ENCODE peak calls at places on chromosomes 12 and 14, in seven cellular contexts. E, H, B, V, K, D and I are unnamed samples.

GRCh38 chr14:54627718-54628345 is 60.9 kb downstream of the SAMD4A start:
- DNase-seq in E (peak), H (peak), B (no peak), V (no peak), K (peak), D (no peak), I (no peak)

GRCh38 chr14:49218436-49219092 is 367.6 kb downstream of the RPS29 start:
- DNase-seq in E (peak), H (no peak), B (no peak), V (no peak), K (no peak), D (no peak), I (no peak)

GRCh38 chr12:65083581-65083980 is 37.5 kb downstream of the WIF1 start:
- DNase-seq in E (no peak), H (no peak), B (no peak), V (no peak), K (no peak), D (no peak), I (no peak)

GRCh38 chr12:39074063-39074462 is 168.7 kb upstream of the CPNE8 start:
- DNase-seq in E (no peak), H (no peak), B (no peak), V (no peak), K (no peak), D (no peak), I (no peak)

GRCh38 chr14:70563869-70564268 is 29.1 kb upstream of the ADAM20 start:
- DNase-seq in E (no peak), H (no peak), B (no peak), V (no peak), K (no peak), D (no peak), I (no peak)

GRCh38 chr14:68460541-68460940 is 332.3 kb downstream of the ZFP36L1 start:
- DNase-seq in E (no peak), H (no peak), B (no peak), V (no peak), K (no peak), D (no peak), I (no peak)

GRCh38 chr12:52730793-52731192 is 27.5 kb upstream of the KRT77 start:
- DNase-seq in E (no peak), H (no peak), B (no peak), V (no peak), K (no peak), D (no peak), I (no peak)

GRCh38 chr12:80411787-80412186 is 32.2 kb upstream of the PTPRQ start:
- DNase-seq in E (no peak), H (no peak), B (no peak), V (no peak), K (no peak), D (no peak), I (no peak)

GRCh38 chr12:47753021-47754001 is 5.4 kb downstream of the RAPGEF3 start:
- DNase-seq in E (no peak), H (no peak), B (peak), V (no peak), K (no peak), D (peak), I (no peak)

GRCh38 chr14:63367742-63368364 is 49.1 kb upstream of the GPHB5 start:
- DNase-seq in E (no peak), H (no peak), B (no peak), V (no peak), K (no peak), D (no peak), I (no peak)

GRCh38 chr14:94665121-94665520 is 52.9 kb downstream of the SERPINA3 start:
- DNase-seq in E (peak), H (no peak), B (no peak), V (peak), K (no peak), D (no peak), I (peak)

GRCh38 chr14:21101802-21102413 is 1.0 kb downstream of the TMEM253 start:
- DNase-seq in E (no peak), H (no peak), B (no peak), V (no peak), K (no peak), D (no peak), I (no peak)

GRCh38 chr12:52045794-52046199 is 5.4 kb upstream of the NR4A1 start:
- DNase-seq in E (no peak), H (no peak), B (no peak), V (no peak), K (no peak), D (no peak), I (no peak)

GRCh38 chr14:30227436-30227835 is 299.8 kb upstream of the PRKD1 start:
- DNase-seq in E (no peak), H (no peak), B (no peak), V (no peak), K (no peak), D (no peak), I (peak)

GRCh38 chr14:74875941-74876913 is at the start of gene PROX2:
- DNase-seq in E (no peak), H (no peak), B (no peak), V (no peak), K (no peak), D (no peak), I (no peak)

GRCh38 chr12:4539167-4539870 is 629 bp downstream of the RAD51AP1 start:
- DNase-seq in E (no peak), H (no peak), B (no peak), V (no peak), K (no peak), D (peak), I (no peak)
- TF ChIP-seq CTCF in E (no peak), H (no peak), B (no peak), V (no peak), K (no peak), D (no peak), I (no peak)

DNA sequence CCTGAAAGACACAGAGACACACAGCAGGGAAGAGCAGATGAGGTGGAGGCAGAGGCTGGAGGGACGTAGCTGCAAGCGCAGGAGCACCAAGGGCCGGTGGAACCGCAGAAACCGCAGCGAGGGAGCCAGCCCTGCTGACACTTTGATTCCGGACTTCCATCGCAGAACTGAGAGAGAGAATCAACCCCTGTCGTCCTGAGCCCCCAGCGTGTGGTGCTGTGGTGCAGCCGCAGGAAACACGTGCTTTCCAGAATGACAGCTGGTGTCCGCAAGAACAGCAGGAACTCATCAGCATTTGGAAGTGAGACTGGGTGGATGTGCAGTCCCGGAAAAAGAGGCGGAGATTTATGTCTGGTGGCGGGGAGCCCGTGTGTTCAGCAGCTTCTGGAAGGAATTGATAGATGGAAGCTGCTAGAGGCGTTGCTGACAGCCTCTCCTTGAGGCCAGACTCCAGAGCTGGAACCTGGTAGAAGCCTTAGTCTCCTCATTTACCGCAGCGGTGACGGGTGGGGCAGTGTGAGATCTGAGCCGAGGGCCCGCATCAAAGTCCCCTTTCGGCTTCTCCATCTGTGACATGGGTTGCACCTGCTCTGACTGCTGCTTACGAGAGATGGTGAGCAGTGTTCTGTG is 21.9 kb upstream of the KLC1 start:
- DNase-seq in E (peak), H (peak), B (peak), V (no peak), K (peak), D (peak), I (peak)
- TF ChIP-seq CTCF in E (peak), H (no peak), B (no peak), V (no peak), K (no peak), D (peak), I (peak)

DNA sequence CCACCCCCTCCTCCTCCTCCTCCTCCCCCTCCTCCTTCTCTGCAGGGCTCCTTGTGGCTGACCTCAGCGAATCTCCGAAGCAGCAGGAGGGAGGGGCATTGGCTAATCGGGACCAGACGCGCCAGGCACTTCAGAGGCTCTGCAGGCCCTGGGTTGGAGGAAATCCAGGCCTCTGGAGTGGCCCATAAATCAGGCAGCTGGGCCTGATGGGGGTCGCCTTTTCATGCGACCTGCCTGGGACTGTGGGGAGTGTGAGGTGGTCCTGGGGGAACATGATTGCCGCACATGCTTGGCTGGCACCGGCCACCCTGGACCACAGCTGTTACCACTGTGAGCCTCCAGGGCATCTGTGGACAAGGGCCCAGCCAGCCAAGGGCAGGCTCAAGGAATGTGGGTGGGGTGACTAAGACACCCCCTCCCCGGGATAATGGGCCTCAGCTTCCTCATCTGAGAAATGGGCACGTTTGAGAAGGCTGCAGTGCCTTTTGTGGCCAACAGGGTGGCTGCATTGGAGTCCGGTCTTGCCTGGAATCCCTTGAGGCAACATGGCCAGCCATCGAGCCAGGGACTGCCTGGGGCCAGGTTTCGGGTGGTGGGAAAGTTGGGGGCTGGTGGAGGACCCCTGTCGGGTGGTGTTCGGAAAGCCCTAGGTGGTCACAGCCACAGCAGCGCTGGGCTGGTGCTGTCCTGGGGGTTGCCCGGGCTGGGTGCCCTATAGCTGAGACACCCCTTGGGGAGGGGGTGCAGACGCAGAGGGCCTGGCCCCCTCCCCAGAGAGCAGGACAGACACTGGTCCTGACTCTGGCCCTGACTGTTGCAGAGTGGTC is 12.0 kb downstream of the KIF26A start:
- DNase-seq in E (peak), H (no peak), B (no peak), V (no peak), K (no peak), D (no peak), I (no peak)
- TF ChIP-seq CTCF in E (peak), H (no peak), B (no peak), V (peak), K (peak), D (no peak), I (peak)

DNA sequence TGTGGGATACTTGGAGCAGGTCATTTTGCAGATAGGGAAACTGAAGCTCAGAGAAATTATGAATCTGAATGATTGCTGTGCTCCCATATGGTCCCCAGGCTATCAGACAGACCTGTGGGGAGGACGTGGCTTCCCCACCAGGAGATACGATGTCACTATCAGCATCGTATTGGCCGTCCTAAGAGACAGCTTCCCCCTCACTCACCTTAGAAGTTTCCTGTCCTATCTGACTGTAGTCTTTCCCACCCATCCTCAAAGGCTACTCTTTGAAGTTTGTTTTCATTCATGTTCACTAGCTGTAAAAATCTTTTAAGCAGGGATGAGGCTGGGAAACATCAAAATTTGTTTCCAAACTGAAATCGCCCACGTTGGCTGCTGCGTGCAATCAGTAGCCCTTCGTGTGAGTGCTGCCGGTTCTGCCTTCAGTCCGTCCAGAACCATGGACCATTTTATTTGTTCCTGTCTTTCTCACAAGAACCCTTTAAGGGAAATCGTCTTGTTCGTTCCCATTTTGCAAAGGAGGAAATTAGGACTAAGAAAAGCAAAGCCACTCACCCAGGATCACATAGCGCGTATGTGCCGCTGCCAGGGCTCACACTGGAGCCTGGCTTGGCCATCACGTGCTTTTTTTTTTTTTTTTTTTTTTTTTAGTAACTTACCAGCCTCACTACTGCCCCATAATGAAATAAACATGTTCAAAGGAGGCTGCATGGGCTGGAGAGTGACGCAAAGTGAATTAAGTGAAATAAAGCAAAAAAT is 1.0 kb upstream of the KDM2B start:
- DNase-seq in E (no peak), H (no peak), B (no peak), V (no peak), K (peak), D (no peak), I (no peak)
- TF ChIP-seq CTCF in E (no peak), H (no peak), B (no peak), V (no peak), K (no peak), D (no peak), I (peak)

GRCh38 chr12:66548338-66549049 is 130.4 kb downstream of the GRIP1 start:
- DNase-seq in E (no peak), H (peak), B (no peak), V (no peak), K (peak), D (no peak), I (no peak)
- TF ChIP-seq CTCF in E (peak), H (peak), B (no peak), V (peak), K (peak), D (peak), I (peak)

DNA sequence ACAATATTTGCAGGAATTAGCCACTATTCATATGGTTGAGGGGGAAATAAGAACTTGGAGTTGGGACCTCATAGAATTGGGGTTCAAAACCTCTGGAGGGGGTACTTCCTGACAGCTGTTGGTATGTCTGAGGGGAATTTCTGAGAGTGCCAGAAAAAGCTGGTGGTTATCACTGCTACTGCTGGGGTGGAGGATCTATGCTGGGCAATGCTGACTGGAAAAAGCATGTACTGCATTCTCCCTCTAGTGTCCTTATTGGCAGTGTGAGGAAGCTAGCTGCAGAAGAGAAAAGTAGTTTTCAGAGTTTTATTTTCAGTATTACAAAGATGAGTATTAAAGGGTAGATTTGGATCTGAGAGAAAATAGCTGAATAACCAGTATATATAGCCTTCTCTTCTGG is 88.8 kb downstream of the FUT8 start:
- DNase-seq in E (no peak), H (peak), B (no peak), V (no peak), K (no peak), D (no peak), I (no peak)
- TF ChIP-seq CTCF in E (peak), H (no peak), B (no peak), V (no peak), K (peak), D (peak), I (no peak)

GRCh38 chr14:91714805-91715204 is 17.1 kb downstream of the CATSPERB start:
- DNase-seq in E (no peak), H (no peak), B (peak), V (no peak), K (no peak), D (no peak), I (no peak)
- TF ChIP-seq CTCF in E (no peak), H (no peak), B (no peak), V (no peak), K (no peak), D (no peak), I (no peak)

DNA sequence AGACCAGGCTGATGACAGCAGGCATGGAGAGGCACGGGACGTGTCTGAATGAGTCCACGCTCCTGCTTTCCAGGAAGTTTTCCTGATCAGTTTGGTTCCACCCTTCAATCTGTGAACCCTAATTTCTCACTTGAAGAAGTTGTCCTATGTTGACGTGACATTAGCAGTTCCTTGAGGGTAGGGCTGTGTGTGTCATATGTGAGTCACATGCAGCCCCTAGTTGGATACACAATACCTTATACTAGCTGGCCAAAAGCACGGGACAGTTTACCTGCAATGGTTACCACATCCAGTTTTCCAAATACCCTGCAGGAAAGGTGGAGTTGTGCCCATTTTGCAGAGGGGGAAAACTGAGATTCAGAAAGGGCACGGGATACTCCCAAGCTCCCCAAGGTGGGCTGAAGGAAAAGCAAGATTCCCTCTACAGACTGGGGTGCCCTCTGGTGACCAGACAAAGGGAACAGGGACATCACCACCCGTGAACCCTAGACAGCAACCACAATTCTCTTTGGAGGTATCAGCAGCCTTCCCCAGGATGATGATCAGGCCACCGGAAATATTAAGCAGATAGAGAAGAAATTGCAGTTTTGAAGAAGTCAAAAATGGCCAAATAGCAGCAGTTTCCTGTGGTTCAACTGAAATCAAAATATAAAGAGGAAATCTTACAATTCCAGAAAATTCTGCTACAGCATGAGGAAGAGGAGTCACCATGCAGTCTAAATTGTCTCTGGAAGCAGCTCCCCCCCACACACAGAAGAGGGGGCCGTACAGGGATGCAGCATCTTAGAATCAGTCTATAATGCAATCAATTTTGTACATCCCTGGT is 194.4 kb downstream of the PHETA1 start:
- DNase-seq in E (no peak), H (peak), B (no peak), V (no peak), K (no peak), D (no peak), I (no peak)
- TF ChIP-seq CTCF in E (peak), H (peak), B (no peak), V (peak), K (peak), D (peak), I (no peak)

DNA sequence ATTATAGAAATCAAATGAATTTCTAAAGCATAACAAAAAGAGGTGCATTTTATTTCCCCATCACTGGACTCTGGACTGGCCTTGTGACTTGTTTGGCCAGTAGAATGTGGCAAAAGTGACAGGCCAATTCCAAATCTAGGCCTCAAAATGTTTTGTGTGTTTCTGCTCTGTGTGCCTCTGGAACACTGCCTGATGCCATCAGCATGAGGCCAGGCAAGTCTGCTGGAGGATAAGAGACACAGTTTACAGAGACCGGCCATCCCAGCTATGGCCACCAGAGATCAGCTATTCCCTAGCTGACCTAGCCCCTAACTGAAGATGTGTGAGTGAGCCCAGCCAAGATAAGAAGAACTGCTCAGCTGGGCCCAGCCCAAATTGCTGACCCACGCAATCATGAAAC is 32.9 kb downstream of the ASCL1 start:
- DNase-seq in E (no peak), H (no peak), B (no peak), V (no peak), K (no peak), D (no peak), I (no peak)
- TF ChIP-seq CTCF in E (no peak), H (no peak), B (no peak), V (peak), K (no peak), D (no peak), I (no peak)

DNA sequence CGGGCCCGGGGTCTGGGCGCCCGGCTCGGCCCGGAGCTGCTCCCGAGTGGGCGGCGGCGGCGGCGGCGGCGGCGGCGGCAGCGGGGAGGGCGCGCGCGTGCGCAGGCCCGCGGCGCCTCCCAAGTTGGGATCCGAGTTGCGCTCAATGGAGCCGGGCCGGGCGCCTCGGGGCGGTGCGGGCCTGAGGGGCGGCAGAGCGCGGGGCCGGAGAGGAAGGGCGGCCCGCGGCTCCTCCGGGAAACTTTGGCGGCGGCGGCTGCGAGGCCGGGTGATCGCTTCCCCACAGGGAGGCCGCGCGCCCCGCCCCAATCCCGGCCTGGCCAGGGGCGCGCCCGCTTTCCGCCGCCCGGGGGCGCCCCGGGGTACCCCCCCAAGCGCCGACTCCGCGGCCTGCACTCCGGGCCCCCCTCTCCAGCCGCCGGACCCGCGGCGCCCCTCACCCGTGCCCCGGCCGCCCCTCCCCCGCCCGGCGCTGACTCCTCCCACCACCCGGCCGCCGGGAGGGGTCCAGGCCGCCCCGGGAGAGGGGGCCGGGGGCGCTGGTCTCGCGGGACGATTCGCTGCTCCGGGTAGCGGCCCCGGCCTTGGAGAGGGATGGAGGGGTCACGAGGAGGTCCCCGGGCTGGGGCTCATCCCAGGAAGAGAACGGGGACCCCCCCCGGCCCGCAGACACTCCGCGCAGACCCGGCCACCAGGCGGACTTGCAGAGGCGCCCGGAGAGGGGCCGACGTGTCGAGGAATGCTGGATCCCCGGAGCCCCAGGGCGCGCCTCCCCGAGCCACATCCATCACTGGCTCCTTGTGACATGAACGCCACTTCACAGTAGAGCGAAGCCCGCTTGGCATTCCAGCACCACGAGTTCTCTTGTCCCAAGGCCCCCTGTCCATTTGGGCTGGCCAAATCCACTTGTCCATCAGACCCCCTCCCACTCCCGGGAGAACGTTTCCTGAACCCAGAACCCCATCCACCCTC is at the start of gene RILPL1:
- DNase-seq in E (peak), H (peak), B (peak), V (peak), K (no peak), D (peak), I (no peak)
- TF ChIP-seq CTCF in E (peak), H (peak), B (peak), V (peak), K (peak), D (peak), I (peak)